ENCODE peak calls at places on chromosomes 1 and 21, in seven cellular contexts. O, T, I, X, L, R and H are unnamed samples.

GRCh38 chr21:27001526-27001925 is 34.6 kb upstream of the ADAMTS5 start:
- DNase-seq in O (no peak), T (no peak), I (no peak), X (no peak), L (no peak), R (no peak), H (no peak)

GRCh38 chr1:212179394-212180076 is 105.7 kb upstream of the PPP2R5A start:
- DNase-seq in O (no peak), T (no peak), I (no peak), X (no peak), L (peak; percentile 85), R (no peak), H (no peak)

GRCh38 chr1:186925881-186926676 is 97.3 kb downstream of the PLA2G4A start:
- DNase-seq in O (no peak), T (no peak), I (no peak), X (no peak), L (peak; percentile 22), R (no peak), H (no peak)

GRCh38 chr1:4050998-4051397 is 150.9 kb upstream of the C1orf174 start:
- DNase-seq in O (no peak), T (no peak), I (no peak), X (no peak), L (no peak), R (no peak), H (no peak)

GRCh38 chr1:234381699-234382555 is 8.7 kb downstream of the COA6 start:
- DNase-seq in O (no peak), T (peak; percentile 64), I (no peak), X (no peak), L (no peak), R (no peak), H (no peak)

GRCh38 chr1:55214903-55215193 is 316 bp downstream of the USP24 start:
- DNase-seq in O (no peak), T (no peak), I (peak; percentile 74), X (peak; percentile 39), L (no peak), R (peak; percentile 58), H (no peak)

GRCh38 chr1:65758128-65758527 is 34.6 kb upstream of the PDE4B start:
- DNase-seq in O (no peak), T (no peak), I (peak; percentile 7), X (no peak), L (no peak), R (no peak), H (no peak)

GRCh38 chr1:230899845-230900251 is 31.5 kb upstream of the C1orf198 start:
- DNase-seq in O (no peak), T (no peak), I (no peak), X (no peak), L (no peak), R (no peak), H (no peak)

GRCh38 chr1:47934243-47934805 is 62.9 kb downstream of the TRABD2B start:
- DNase-seq in O (no peak), T (peak; percentile 96), I (no peak), X (peak; percentile 65), L (no peak), R (no peak), H (no peak)

GRCh38 chr1:44294588-44295007 is 60.5 kb downstream of the ERI3 start:
- DNase-seq in O (no peak), T (no peak), I (peak; percentile 57), X (peak; percentile 23), L (no peak), R (no peak), H (no peak)

GRCh38 chr1:155471891-155472290 is 90.7 kb downstream of the ASH1L start:
- DNase-seq in O (no peak), T (no peak), I (no peak), X (no peak), L (no peak), R (no peak), H (no peak)

GRCh38 chr1:76494807-76495206 is 372.5 kb upstream of the ST6GALNAC5 start:
- DNase-seq in O (peak; percentile 15), T (no peak), I (no peak), X (no peak), L (no peak), R (no peak), H (peak; percentile 21)

GRCh38 chr1:207268337-207268736 is 53.1 kb upstream of the CD55 start:
- DNase-seq in O (no peak), T (no peak), I (no peak), X (no peak), L (no peak), R (no peak), H (no peak)

GRCh38 chr1:9218917-9219316 is 15.7 kb upstream of the H6PD start:
- DNase-seq in O (no peak), T (no peak), I (no peak), X (no peak), L (no peak), R (no peak), H (no peak)

GRCh38 chr21:42336065-42336464 is 14.7 kb downstream of the TFF2 start:
- DNase-seq in O (no peak), T (no peak), I (peak; percentile 47), X (no peak), L (no peak), R (no peak), H (no peak)

GRCh38 chr1:38353956-38354355 is 307.4 kb upstream of the POU3F1 start:
- DNase-seq in O (no peak), T (no peak), I (no peak), X (no peak), L (no peak), R (no peak), H (no peak)

GRCh38 chr1:24321150-24321549 is 2.0 kb downstream of the GRHL3 start:
- DNase-seq in O (no peak), T (no peak), I (no peak), X (no peak), L (no peak), R (no peak), H (no peak)

GRCh38 chr1:53073899-53074311 is 11.9 kb downstream of the PODN start:
- DNase-seq in O (no peak), T (no peak), I (no peak), X (no peak), L (no peak), R (peak; percentile 42), H (no peak)

GRCh38 chr1:208682664-208683013 is 438.5 kb upstream of the PLXNA2 start:
- DNase-seq in O (no peak), T (peak; percentile 66), I (no peak), X (peak; percentile 28), L (no peak), R (no peak), H (no peak)

GRCh38 chr1:203305809-203306088 is 430 bp downstream of the BTG2 start:
- DNase-seq in O (no peak), T (no peak), I (no peak), X (no peak), L (no peak), R (no peak), H (no peak)

GRCh38 chr1:145982010-145982723 is 14.2 kb downstream of the TXNIP start:
- DNase-seq in O (no peak), T (no peak), I (no peak), X (no peak), L (no peak), R (no peak), H (no peak)

DNA sequence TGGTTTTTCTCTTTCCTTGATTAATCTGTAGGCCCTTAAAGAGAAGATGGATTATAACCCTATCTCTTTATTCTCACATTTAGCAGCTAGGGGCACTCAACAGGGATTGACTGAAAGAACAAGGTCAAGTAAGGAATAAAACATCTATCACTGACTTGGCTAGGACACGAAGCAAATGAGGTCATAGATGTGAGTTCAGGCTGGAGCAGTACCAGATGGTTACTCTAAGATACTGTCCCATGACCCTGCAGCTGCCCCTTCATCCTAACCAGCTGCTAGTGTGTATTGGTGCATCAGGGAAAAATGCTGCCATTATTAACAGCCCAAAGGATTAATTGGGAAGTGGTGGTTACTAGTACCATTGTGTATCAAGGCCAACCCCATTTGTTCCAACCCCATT is 221.9 kb downstream of the CTH start:
- DNase-seq in O (no peak), T (no peak), I (no peak), X (no peak), L (no peak), R (no peak), H (no peak)
- H3K4me3 ChIP-seq in O (no peak overlapping the region), T (no peak overlapping the region), I (no peak overlapping the region), X (no peak overlapping the region), L (no peak overlapping the region), R (no peak overlapping the region), H (no peak overlapping the region)

GRCh38 chr1:238954865-238955264 is 431.5 kb upstream of the CHRM3 start:
- DNase-seq in O (no peak), T (no peak), I (no peak), X (no peak), L (peak; percentile 93), R (no peak), H (no peak)

GRCh38 chr1:238955934-238956333 is 430.4 kb upstream of the CHRM3 start:
- DNase-seq in O (no peak), T (no peak), I (no peak), X (no peak), L (peak; percentile 29), R (no peak), H (no peak)

GRCh38 chr1:238953448-238953847 is 432.9 kb upstream of the CHRM3 start:
- DNase-seq in O (no peak), T (no peak), I (no peak), X (no peak), L (peak; percentile 32), R (no peak), H (no peak)

GRCh38 chr1:238950786-238951185 is 435.6 kb upstream of the CHRM3 start:
- DNase-seq in O (no peak), T (no peak), I (no peak), X (no peak), L (no peak), R (no peak), H (no peak)

GRCh38 chr1:238951809-238952208 is 434.6 kb upstream of the CHRM3 start:
- DNase-seq in O (no peak), T (no peak), I (peak; percentile 48), X (peak; percentile 49), L (peak; percentile 81), R (no peak), H (no peak)
- TF ChIP-seq CTCF in O (no peak), T (peak; percentile 33), I (peak; percentile 26), X (peak; percentile 72), L (peak; percentile 93), R (no peak), H (no peak)

GRCh38 chr1:116767782-116768382 is 13.7 kb downstream of the CD2 start:
- DNase-seq in O (no peak), T (no peak), I (no peak), X (no peak), L (peak; percentile 8), R (no peak), H (no peak)
- H3K4me3 ChIP-seq in O (no peak overlapping the region), T (no peak overlapping the region), I (no peak overlapping the region), X (no peak overlapping the region), L (no peak overlapping the region), R (no peak overlapping the region), H (no peak overlapping the region)

GRCh38 chr1:29836626-29837305 is 600.4 kb downstream of the PTPRU start:
- DNase-seq in O (no peak), T (peak; percentile 90), I (no peak), X (no peak), L (no peak), R (no peak), H (no peak)

GRCh38 chr1:29837306-29837646 is 601.0 kb downstream of the PTPRU start:
- DNase-seq in O (no peak), T (no peak), I (no peak), X (no peak), L (no peak), R (no peak), H (no peak)

GRCh38 chr1:29842130-29842529 is 605.8 kb downstream of the PTPRU start:
- DNase-seq in O (no peak), T (no peak), I (no peak), X (no peak), L (no peak), R (no peak), H (no peak)

GRCh38 chr1:29838738-29839320 is 602.5 kb downstream of the PTPRU start:
- DNase-seq in O (no peak), T (peak; percentile 83), I (no peak), X (no peak), L (no peak), R (no peak), H (no peak)

GRCh38 chr1:29839726-29840125 is 603.4 kb downstream of the PTPRU start:
- DNase-seq in O (no peak), T (peak; percentile 37), I (no peak), X (no peak), L (no peak), R (no peak), H (no peak)
- TF ChIP-seq CTCF in O (no peak), T (no peak), I (no peak), X (no peak), L (no peak), R (no peak), H (no peak)